ENCODE peak calls at places on chromosomes 2 and 18, in six cellular contexts. W, C, D, P, N and Y are unnamed samples.

GRCh38 chr2:80365762-80366161 is 61.2 kb upstream of the LRRTM1 start:
- DNase-seq in W (peak; percentile 18), C (no peak), D (no peak), P (no peak), N (no peak), Y (no peak)

GRCh38 chr2:143083636-143084035 is 45.6 kb upstream of the ARHGAP15 start:
- DNase-seq in W (no peak), C (no peak), D (no peak), P (peak; percentile 92), N (peak; percentile 39), Y (peak; percentile 88)

GRCh38 chr2:68420254-68420910 is 46.7 kb downstream of the FBXO48 start:
- DNase-seq in W (no peak), C (no peak), D (no peak), P (peak; percentile 47), N (no peak), Y (no peak)

GRCh38 chr2:10372195-10372861 is 69.6 kb downstream of the HPCAL1 start:
- DNase-seq in W (no peak), C (no peak), D (no peak), P (no peak), N (no peak), Y (no peak)

GRCh38 chr2:196546151-196546919 is 93.2 kb upstream of the CCDC150 start:
- DNase-seq in W (no peak), C (no peak), D (no peak), P (no peak), N (no peak), Y (no peak)

GRCh38 chr18:48031641-48032040 is 101.2 kb upstream of the SMAD2 start:
- DNase-seq in W (no peak), C (no peak), D (no peak), P (no peak), N (no peak), Y (no peak)

GRCh38 chr2:70036290-70036689 is 51.0 kb upstream of the PCBP1 start:
- DNase-seq in W (no peak), C (no peak), D (no peak), P (no peak), N (no peak), Y (no peak)

GRCh38 chr2:236290742-236291425 is 26.7 kb upstream of the ASB18 start:
- DNase-seq in W (no peak), C (no peak), D (no peak), P (no peak), N (no peak), Y (no peak)

GRCh38 chr2:203623104-203623503 is 83.3 kb upstream of the CD28 start:
- DNase-seq in W (no peak), C (no peak), D (no peak), P (peak; percentile 98), N (peak; percentile 89), Y (peak; percentile 98)

GRCh38 chr2:102520801-102521200 is 47.8 kb downstream of the SLC9A4 start:
- DNase-seq in W (no peak), C (no peak), D (no peak), P (no peak), N (no peak), Y (no peak)

GRCh38 chr2:196481323-196481695 is 158.2 kb upstream of the CCDC150 start:
- DNase-seq in W (no peak), C (no peak), D (no peak), P (peak; percentile 56), N (peak; percentile 92), Y (peak; percentile 44)

GRCh38 chr2:195202163-195202845 is 454.7 kb upstream of the SLC39A10 start:
- DNase-seq in W (no peak), C (no peak), D (no peak), P (peak; percentile 17), N (no peak), Y (no peak)

GRCh38 chr2:204483497-204484164 is 61.6 kb upstream of the PARD3B start:
- DNase-seq in W (no peak), C (no peak), D (no peak), P (no peak), N (no peak), Y (peak; percentile 41)

GRCh38 chr2:55804535-55804934 is 110.9 kb upstream of the PNPT1 start:
- DNase-seq in W (no peak), C (no peak), D (no peak), P (no peak), N (no peak), Y (no peak)

GRCh38 chr2:40038646-40039045 is 259.6 kb upstream of the THUMPD2 start:
- DNase-seq in W (no peak), C (no peak), D (no peak), P (peak; percentile 54), N (peak; percentile 49), Y (peak; percentile 66)

GRCh38 chr2:142989276-142990204 is 112.1 kb downstream of the KYNU start:
- DNase-seq in W (no peak), C (no peak), D (no peak), P (peak; percentile 71), N (peak; percentile 71), Y (peak; percentile 77)

GRCh38 chr2:158346041-158346440 is 110.5 kb downstream of the CCDC148 start:
- DNase-seq in W (peak; percentile 2), C (no peak), D (no peak), P (no peak), N (no peak), Y (no peak)

GRCh38 chr18:35983818-35984217 is 11.3 kb downstream of the RMP24 start:
- DNase-seq in W (no peak), C (no peak), D (no peak), P (peak; percentile 94), N (no peak), Y (peak; percentile 9)

GRCh38 chr2:27100036-27100435 is 13.5 kb downstream of the KHK start:
- DNase-seq in W (no peak), C (no peak), D (no peak), P (no peak), N (no peak), Y (no peak)

GRCh38 chr2:113226462-113226861 is 52.3 kb downstream of the PAX8 start:
- DNase-seq in W (no peak), C (no peak), D (no peak), P (no peak), N (no peak), Y (no peak)
- H3K4me1 ChIP-seq in W (peaks cover 11% of the 10 kb centered on the region), C (no peaks in the 10 kb centered on the region), D (peaks cover 6% of the 10 kb centered on the region), P (no peaks in the 10 kb centered on the region), N (no peaks in the 10 kb centered on the region), Y (peaks cover 23% of the 10 kb centered on the region)

GRCh38 chr2:215652432-215652831 is 216.6 kb upstream of the FN1 start:
- DNase-seq in W (no peak), C (no peak), D (no peak), P (peak; percentile 93), N (no peak), Y (peak; percentile 21)

GRCh38 chr2:215653344-215654015 is 217.6 kb upstream of the FN1 start:
- DNase-seq in W (no peak), C (no peak), D (no peak), P (peak; percentile 70), N (peak; percentile 58), Y (peak; percentile 25)

GRCh38 chr2:215657844-215658243 is 222.0 kb upstream of the FN1 start:
- DNase-seq in W (no peak), C (no peak), D (no peak), P (peak; percentile 99), N (peak; percentile 18), Y (peak; percentile 92)

GRCh38 chr2:215651412-215651811 is 215.5 kb upstream of the FN1 start:
- DNase-seq in W (no peak), C (no peak), D (no peak), P (no peak), N (peak; percentile 21), Y (no peak)

DNA sequence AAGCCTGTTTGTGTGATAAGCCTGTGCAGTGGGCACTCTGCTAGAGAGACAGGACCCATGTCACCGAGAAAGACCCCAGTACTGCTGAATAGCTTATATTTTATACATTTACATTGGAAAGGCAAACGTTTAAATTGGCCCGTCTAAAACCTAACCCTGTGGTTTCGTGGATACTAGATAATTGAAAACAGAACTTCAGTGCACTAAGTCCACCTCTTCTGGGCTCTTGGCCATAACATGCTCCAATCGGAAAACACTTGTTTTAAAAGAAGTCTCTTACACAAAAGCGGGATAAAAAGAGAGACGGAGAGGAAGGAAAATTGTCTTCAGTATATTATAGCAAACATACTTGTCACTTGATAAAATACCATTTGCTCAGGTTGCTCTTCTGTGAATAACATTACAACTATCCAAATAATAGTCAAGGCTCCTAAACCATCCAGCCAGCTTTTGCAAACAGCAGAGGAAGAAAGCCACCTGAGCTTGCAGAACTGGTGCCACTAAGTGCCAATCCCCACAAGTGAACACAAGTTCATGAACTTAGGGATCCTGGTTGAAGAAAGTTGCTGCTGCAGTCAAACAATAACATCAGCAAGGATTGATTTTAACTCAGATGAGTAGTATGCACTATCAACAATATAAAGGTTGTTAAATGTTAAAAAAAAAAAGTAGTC is 218.4 kb upstream of the FN1 start:
- DNase-seq in W (no peak), C (no peak), D (no peak), P (peak; percentile 76), N (no peak), Y (no peak)
- H3K14ac ChIP-seq in W (no peak overlapping the region), C (no peak overlapping the region), D (no peak overlapping the region), P (peak overlapping the region; percentile 65), N (no peak overlapping the region), Y (no peak overlapping the region)

GRCh38 chr2:216553093-216553478 is 54.4 kb downstream of the RPL37A start:
- DNase-seq in W (no peak), C (peak; percentile 47), D (no peak), P (peak; percentile 78), N (no peak), Y (peak; percentile 17)

GRCh38 chr2:216555274-216555673 is 56.6 kb downstream of the RPL37A start:
- DNase-seq in W (no peak), C (no peak), D (no peak), P (no peak), N (no peak), Y (no peak)

GRCh38 chr2:216554755-216555154 is 56.1 kb downstream of the RPL37A start:
- DNase-seq in W (no peak), C (no peak), D (no peak), P (no peak), N (no peak), Y (no peak)

GRCh38 chr2:216553841-216554240 is 55.2 kb downstream of the RPL37A start:
- DNase-seq in W (no peak), C (no peak), D (no peak), P (no peak), N (no peak), Y (no peak)

DNA sequence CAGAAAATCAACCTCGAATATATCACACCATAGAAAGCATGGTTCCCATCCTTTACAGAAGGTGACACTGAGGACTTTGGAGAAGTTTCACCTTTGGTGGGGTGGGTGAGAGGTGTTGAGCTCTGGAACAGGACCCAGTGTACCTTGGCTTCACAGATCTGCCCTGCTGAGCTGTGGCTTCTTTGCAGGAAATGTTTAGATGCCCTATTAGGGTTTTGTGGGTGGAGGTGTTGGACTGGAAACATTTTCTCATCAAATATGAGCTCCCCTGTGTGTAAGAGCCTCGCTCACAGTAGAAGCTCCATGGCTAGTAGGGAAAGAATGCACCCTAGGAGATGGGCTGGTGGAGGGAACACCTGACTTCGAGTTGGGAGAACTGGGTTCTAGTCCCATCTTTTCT is 55.6 kb downstream of the RPL37A start:
- DNase-seq in W (no peak), C (no peak), D (no peak), P (no peak), N (no peak), Y (no peak)
- H3K4me1 ChIP-seq in W (peaks cover 21% of the 10 kb centered on the region), C (peaks cover 20% of the 10 kb centered on the region), D (peaks cover 21% of the 10 kb centered on the region), P (peaks cover 50% of the 10 kb centered on the region), N (peaks cover 6% of the 10 kb centered on the region), Y (peaks cover 30% of the 10 kb centered on the region)

GRCh38 chr18:8995096-8995495 is 107.4 kb upstream of the NDUFV2 start:
- DNase-seq in W (no peak), C (no peak), D (no peak), P (no peak), N (no peak), Y (no peak)
- H3K14ac ChIP-seq in W (no peak overlapping the region), C (no peak overlapping the region), D (no peak overlapping the region), P (no peak overlapping the region), N (no peak overlapping the region), Y (no peak overlapping the region)